ENCODE peak calls at places on chromosome 19, in eight cellular contexts. Q is ascending aorta, R is cardiac muscle cell, V is kidney, D is neural progenitor cell, K is fibroblast of lung, P is transverse colon, J is neuronal stem cell. B is an unnamed sample.

GRCh38 chr19:44684892-44685847 is 13.8 kb upstream of the CEACAM16 start:
- DNase-seq in R (no peak), V (no peak), J (peak; percentile 17), P (peak; percentile 41), Q (peak; percentile 69), D (peak; percentile 28), K (peak; percentile 96), B (peak; percentile 64)

GRCh38 chr19:18960370-18960769 is 19.4 kb upstream of the HOMER3 start:
- DNase-seq in D (no peak), V (no peak), K (no peak), P (no peak), J (no peak), Q (no peak), R (no peak), B (no peak)

GRCh38 chr19:38556521-38557174 is 61.1 kb downstream of the MAP4K1 start:
- DNase-seq in Q (no peak), V (no peak), R (no peak), P (no peak), J (no peak), K (no peak), D (no peak), B (no peak)

GRCh38 chr19:18683955-18684641 is 618 bp downstream of the CRTC1 start:
- DNase-seq in R (no peak), K (no peak), D (no peak), J (no peak), V (no peak), Q (no peak), P (no peak), B (no peak)

GRCh38 chr19:4851551-4852290 is 15.7 kb downstream of the PLIN3 start:
- DNase-seq in R (peak; percentile 68), K (no peak), J (peak; percentile 59), V (peak; percentile 96), P (peak; percentile 70), D (peak; percentile 71), Q (peak; percentile 83), B (peak; percentile 67)

GRCh38 chr19:4415352-4415751 is 12.9 kb downstream of the CHAF1A start:
- DNase-seq in V (no peak), R (no peak), D (peak; percentile 86), K (peak; percentile 30), P (no peak), J (no peak), Q (no peak), B (no peak)

GRCh38 chr19:7866399-7867091 is 7.6 kb downstream of the PRR36 start:
- DNase-seq in V (no peak), P (no peak), Q (no peak), J (no peak), R (no peak), D (no peak), K (no peak), B (no peak)

GRCh38 chr19:17530586-17530985 is 19.1 kb downstream of the PGLS start:
- DNase-seq in Q (no peak), V (no peak), D (no peak), K (no peak), J (no peak), R (no peak), P (no peak), B (peak; percentile 81)

GRCh38 chr19:14497347-14497921 is 1.5 kb upstream of the GIPC1 start:
- DNase-seq in V (no peak), J (no peak), P (peak; percentile 77), R (peak; percentile 33), Q (no peak), D (no peak), K (no peak), B (no peak)

GRCh38 chr19:27777242-27777641 is 1435.7 kb downstream of the UQCRFS1 start:
- DNase-seq in J (no peak), V (no peak), D (no peak), P (no peak), Q (no peak), K (no peak), R (no peak), B (no peak)

GRCh38 chr19:48568345-48568886 is 16.4 kb downstream of the SULT2B1 start:
- DNase-seq in Q (peak; percentile 90), D (peak; percentile 26), P (peak; percentile 73), V (peak; percentile 94), J (no peak), R (peak; percentile 23), K (peak; percentile 91), B (peak; percentile 81)

GRCh38 chr19:53365899-53366493 is 491 bp downstream of the ZNF525 start:
- DNase-seq in Q (no peak), P (peak; percentile 51), J (no peak), K (no peak), D (peak; percentile 66), V (no peak), R (peak; percentile 54), B (peak; percentile 42)

GRCh38 chr19:14826006-14826405 is 9.0 kb downstream of the OR7A5 start:
- DNase-seq in R (no peak), K (no peak), J (no peak), Q (no peak), D (no peak), V (no peak), P (no peak), B (no peak)

GRCh38 chr19:20858861-20859260 is 64.2 kb upstream of the ZNF85 start:
- DNase-seq in R (no peak), K (no peak), D (peak; percentile 15), V (no peak), Q (no peak), P (no peak), J (no peak), B (no peak)

GRCh38 chr19:39212377-39212742 is 8.3 kb upstream of the SYCN start:
- DNase-seq in R (no peak), D (peak; percentile 71), Q (no peak), K (no peak), J (no peak), V (no peak), P (peak; percentile 26), B (no peak)

GRCh38 chr19:17685451-17686026 is 2.6 kb downstream of the UNC13A start:
- DNase-seq in V (no peak), P (no peak), K (no peak), J (no peak), Q (no peak), R (no peak), D (no peak), B (no peak)

GRCh38 chr19:6534451-6535093 is 3.7 kb downstream of the TNFSF9 start:
- DNase-seq in D (peak; percentile 53), Q (no peak), J (no peak), K (no peak), R (peak; percentile 30), V (no peak), P (no peak), B (no peak)

GRCh38 chr19:16067205-16067938 is 8.9 kb upstream of the TPM4 start:
- DNase-seq in J (no peak), K (peak; percentile 94), V (peak; percentile 80), Q (peak; percentile 96), R (no peak), P (peak; percentile 82), D (no peak), B (no peak)

GRCh38 chr19:16068696-16069259 is 7.5 kb upstream of the TPM4 start:
- DNase-seq in P (no peak), R (no peak), K (peak; percentile 46), J (no peak), D (no peak), V (no peak), Q (no peak), B (no peak)

GRCh38 chr19:16071072-16071691 is 5.1 kb upstream of the TPM4 start:
- DNase-seq in K (no peak), D (no peak), P (peak; percentile 15), Q (no peak), J (no peak), V (no peak), R (no peak), B (no peak)

GRCh38 chr19:16070366-16070990 is 5.8 kb upstream of the TPM4 start:
- DNase-seq in V (peak; percentile 91), K (no peak), R (no peak), Q (peak; percentile 89), P (peak; percentile 96), J (no peak), D (no peak), B (no peak)

GRCh38 chr19:16069813-16070365 is 6.4 kb upstream of the TPM4 start:
- DNase-seq in J (no peak), R (no peak), V (no peak), D (no peak), Q (peak; percentile 64), K (no peak), P (peak; percentile 28), B (no peak)
- H3K4me1 ChIP-seq in J (peaks cover 29% of the 10 kb centered on the region), R (no peaks in the 10 kb centered on the region), V (no peaks in the 10 kb centered on the region), D (no peaks in the 10 kb centered on the region), Q (peaks cover 9% of the 10 kb centered on the region), K (peaks cover 12% of the 10 kb centered on the region), P (peaks cover 36% of the 10 kb centered on the region), B (no peaks in the 10 kb centered on the region)

DNA sequence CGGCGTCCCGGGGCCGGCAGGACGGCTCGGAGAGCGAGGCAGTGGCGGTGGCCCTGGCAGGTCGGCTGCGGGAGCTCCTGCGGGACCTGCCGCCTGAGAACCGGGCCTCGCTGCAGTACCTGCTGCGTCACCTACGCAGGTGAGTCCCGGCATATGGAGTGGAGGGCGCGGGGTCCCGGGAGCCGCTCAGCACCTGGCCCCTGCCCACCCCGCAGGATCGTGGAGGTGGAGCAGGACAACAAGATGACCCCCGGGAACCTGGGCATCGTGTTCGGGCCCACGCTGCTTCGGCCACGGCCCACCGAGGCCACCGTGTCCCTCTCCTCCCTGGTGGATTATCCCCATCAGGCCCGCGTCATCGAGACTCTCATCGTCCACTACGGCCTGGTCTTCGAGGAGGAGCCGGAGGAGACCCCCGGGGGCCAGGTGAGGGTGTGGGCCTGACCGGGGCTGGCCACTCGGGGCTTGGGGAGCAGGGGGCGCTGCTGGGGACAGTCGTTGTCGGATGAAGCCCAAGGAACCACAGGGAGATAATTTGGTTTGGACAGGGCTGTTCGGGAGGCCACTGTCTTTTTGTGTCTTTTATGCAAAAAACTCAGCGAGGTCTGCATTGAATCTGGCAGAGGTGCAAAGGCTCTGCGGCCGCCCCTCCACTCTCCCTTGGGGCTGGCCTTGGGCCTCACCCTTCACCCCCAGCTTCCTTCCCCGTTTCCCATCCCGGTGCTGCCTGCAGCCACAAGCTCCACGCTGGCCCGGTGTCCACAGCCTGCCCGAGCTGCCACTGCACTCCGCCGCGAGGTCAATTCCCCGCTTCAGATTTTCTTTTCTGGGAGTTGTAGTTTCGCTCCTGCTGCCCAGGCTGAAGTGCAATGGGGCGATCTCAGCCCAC is 12.0 kb downstream of the POLR2E start:
- DNase-seq in J (no peak), D (no peak), P (peak; percentile 14), K (no peak), V (peak; percentile 84), Q (no peak), R (no peak), B (no peak)
- H3K4me3 ChIP-seq in J (peak overlapping the region; percentile 10), D (peak overlapping the region; percentile 57), P (no peak overlapping the region), K (no peak overlapping the region), V (no peak overlapping the region), Q (no peak overlapping the region), R (peak overlapping the region; percentile 13), B (no peak overlapping the region)

GRCh38 chr19:33502991-33503790 is 18.4 kb downstream of the PEPD start:
- DNase-seq in K (no peak), P (no peak), Q (no peak), J (peak; percentile 21), V (peak; percentile 36), D (peak; percentile 30), R (no peak), B (no peak)
- H3K27ac ChIP-seq in K (no peak overlapping the region), P (no peak overlapping the region), Q (no peak overlapping the region), J (peak overlapping the region; percentile 40), V (no peak overlapping the region), D (no peak overlapping the region), R (no peak overlapping the region), B (no peak overlapping the region)

DNA sequence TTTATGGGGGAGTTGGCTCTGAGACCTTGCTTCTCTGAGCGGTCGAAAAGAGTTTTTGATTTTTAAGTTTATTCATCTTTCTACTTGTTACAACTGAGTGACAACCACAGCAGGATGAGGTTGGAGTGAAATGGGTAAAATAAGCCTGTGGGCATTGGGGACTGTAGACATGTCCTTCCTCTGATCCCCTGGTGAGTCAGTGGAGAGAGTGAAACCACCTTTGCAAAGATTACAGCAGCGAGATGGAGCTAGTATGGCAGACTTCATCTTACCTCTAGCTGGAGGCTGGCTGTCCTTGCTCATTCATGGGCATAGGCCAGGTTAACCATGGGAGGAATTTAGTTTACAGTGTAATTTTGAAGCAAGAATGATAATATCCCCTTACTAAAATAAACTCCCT is 30.9 kb upstream of the PSG9 start:
- DNase-seq in Q (no peak), J (no peak), R (no peak), P (no peak), V (no peak), D (no peak), K (no peak), B (no peak)
- H3K4me1 ChIP-seq in Q (no peaks in the 10 kb centered on the region), J (no peaks in the 10 kb centered on the region), R (no peaks in the 10 kb centered on the region), P (no peaks in the 10 kb centered on the region), V (no peaks in the 10 kb centered on the region), D (no peaks in the 10 kb centered on the region), K (no peaks in the 10 kb centered on the region), B (no peaks in the 10 kb centered on the region)

B was measured in SJCRH30.